ENCODE peak calls at places on chromosomes 1 and 21, in six cellular contexts. One of them, this sample, is unnamed.

GRCh38 chr1:225875044-225875822 is 6.9 kb downstream of the TMEM63A start:
- DNase-seq in mucosa of descending colon: peak
- DNase-seq in ovary: no peak
- DNase-seq in epithelial cell of esophagus: peak
- DNase-seq in HL-60: no peak
- DNase-seq in AG10803: no peak
- DNase-seq in this sample: no peak

GRCh38 chr21:45363921-45364463 is 41.0 kb upstream of the COL18A1 start:
- DNase-seq in mucosa of descending colon: peak
- DNase-seq in ovary: peak
- DNase-seq in epithelial cell of esophagus: peak
- DNase-seq in HL-60: peak
- DNase-seq in AG10803: peak
- DNase-seq in this sample: peak

GRCh38 chr1:158053276-158053675 is 59.8 kb downstream of the KIRREL1 start:
- DNase-seq in mucosa of descending colon: no peak
- DNase-seq in ovary: no peak
- DNase-seq in epithelial cell of esophagus: peak
- DNase-seq in HL-60: no peak
- DNase-seq in AG10803: no peak
- DNase-seq in this sample: no peak

GRCh38 chr1:1325288-1326074 is 879 bp downstream of the CPTP start:
- DNase-seq in mucosa of descending colon: no peak
- DNase-seq in ovary: no peak
- DNase-seq in epithelial cell of esophagus: peak
- DNase-seq in HL-60: no peak
- DNase-seq in AG10803: no peak
- DNase-seq in this sample: no peak

GRCh38 chr1:204196068-204196795 is at the start of gene KISS1:
- DNase-seq in mucosa of descending colon: no peak
- DNase-seq in ovary: peak
- DNase-seq in epithelial cell of esophagus: no peak
- DNase-seq in HL-60: no peak
- DNase-seq in AG10803: no peak
- DNase-seq in this sample: no peak

GRCh38 chr1:222828939-222829338 is 14.1 kb downstream of the DISP1 start:
- DNase-seq in mucosa of descending colon: no peak
- DNase-seq in ovary: no peak
- DNase-seq in epithelial cell of esophagus: no peak
- DNase-seq in HL-60: no peak
- DNase-seq in AG10803: no peak
- DNase-seq in this sample: no peak

GRCh38 chr1:24562625-24563024 is 6.7 kb downstream of the NCMAP start:
- DNase-seq in mucosa of descending colon: peak
- DNase-seq in ovary: peak
- DNase-seq in epithelial cell of esophagus: peak
- DNase-seq in HL-60: no peak
- DNase-seq in AG10803: no peak
- DNase-seq in this sample: no peak

GRCh38 chr1:147545133-147545532 is 3.8 kb downstream of the BCL9 start:
- DNase-seq in mucosa of descending colon: peak
- DNase-seq in ovary: no peak
- DNase-seq in epithelial cell of esophagus: peak
- DNase-seq in HL-60: no peak
- DNase-seq in AG10803: peak
- DNase-seq in this sample: no peak

GRCh38 chr1:21659924-21660326 is 9.2 kb downstream of the RAP1GAP start:
- DNase-seq in mucosa of descending colon: no peak
- DNase-seq in ovary: no peak
- DNase-seq in epithelial cell of esophagus: no peak
- DNase-seq in HL-60: no peak
- DNase-seq in AG10803: no peak
- DNase-seq in this sample: no peak

GRCh38 chr1:170533331-170533730 is 1.4 kb downstream of the GORAB start:
- DNase-seq in mucosa of descending colon: no peak
- DNase-seq in ovary: no peak
- DNase-seq in epithelial cell of esophagus: no peak
- DNase-seq in HL-60: peak
- DNase-seq in AG10803: peak
- DNase-seq in this sample: no peak

GRCh38 chr1:22638476-22639234 is 2.2 kb downstream of the C1QA start:
- DNase-seq in mucosa of descending colon: no peak
- DNase-seq in ovary: no peak
- DNase-seq in epithelial cell of esophagus: no peak
- DNase-seq in HL-60: no peak
- DNase-seq in AG10803: no peak
- DNase-seq in this sample: no peak

GRCh38 chr1:73813726-73814125 is 384.2 kb downstream of the LRRIQ3 start:
- DNase-seq in mucosa of descending colon: no peak
- DNase-seq in ovary: no peak
- DNase-seq in epithelial cell of esophagus: peak
- DNase-seq in HL-60: no peak
- DNase-seq in AG10803: no peak
- DNase-seq in this sample: no peak
- TF ChIP-seq CTCF in mucosa of descending colon: no peak
- TF ChIP-seq CTCF in ovary: no peak
- TF ChIP-seq CTCF in epithelial cell of esophagus: no peak
- TF ChIP-seq CTCF in HL-60: no peak
- TF ChIP-seq CTCF in AG10803: peak
- TF ChIP-seq CTCF in this sample: no peak

GRCh38 chr1:6467224-6467623 is 1.3 kb upstream of the TNFRSF25 start:
- DNase-seq in mucosa of descending colon: no peak
- DNase-seq in ovary: no peak
- DNase-seq in epithelial cell of esophagus: no peak
- DNase-seq in HL-60: no peak
- DNase-seq in AG10803: no peak
- DNase-seq in this sample: no peak

GRCh38 chr1:6465461-6466005 is 440 bp downstream of the TNFRSF25 start:
- DNase-seq in mucosa of descending colon: no peak
- DNase-seq in ovary: no peak
- DNase-seq in epithelial cell of esophagus: no peak
- DNase-seq in HL-60: no peak
- DNase-seq in AG10803: no peak
- DNase-seq in this sample: no peak

GRCh38 chr1:6466751-6467150 is 778 bp upstream of the TNFRSF25 start:
- DNase-seq in mucosa of descending colon: no peak
- DNase-seq in ovary: no peak
- DNase-seq in epithelial cell of esophagus: no peak
- DNase-seq in HL-60: no peak
- DNase-seq in AG10803: no peak
- DNase-seq in this sample: no peak

GRCh38 chr1:6464915-6465314 is 1.1 kb downstream of the TNFRSF25 start:
- DNase-seq in mucosa of descending colon: no peak
- DNase-seq in ovary: no peak
- DNase-seq in epithelial cell of esophagus: no peak
- DNase-seq in HL-60: no peak
- DNase-seq in AG10803: no peak
- DNase-seq in this sample: no peak

GRCh38 chr1:6466023-6466422 is at the start of gene TNFRSF25:
- DNase-seq in mucosa of descending colon: no peak
- DNase-seq in ovary: no peak
- DNase-seq in epithelial cell of esophagus: no peak
- DNase-seq in HL-60: no peak
- DNase-seq in AG10803: no peak
- DNase-seq in this sample: no peak
- H3K4me3 ChIP-seq in mucosa of descending colon: no peak
- H3K4me3 ChIP-seq in ovary: no peak
- H3K4me3 ChIP-seq in epithelial cell of esophagus: no peak
- H3K4me3 ChIP-seq in HL-60: no peak
- H3K4me3 ChIP-seq in AG10803: no peak
- H3K4me3 ChIP-seq in this sample: no peak

DNA sequence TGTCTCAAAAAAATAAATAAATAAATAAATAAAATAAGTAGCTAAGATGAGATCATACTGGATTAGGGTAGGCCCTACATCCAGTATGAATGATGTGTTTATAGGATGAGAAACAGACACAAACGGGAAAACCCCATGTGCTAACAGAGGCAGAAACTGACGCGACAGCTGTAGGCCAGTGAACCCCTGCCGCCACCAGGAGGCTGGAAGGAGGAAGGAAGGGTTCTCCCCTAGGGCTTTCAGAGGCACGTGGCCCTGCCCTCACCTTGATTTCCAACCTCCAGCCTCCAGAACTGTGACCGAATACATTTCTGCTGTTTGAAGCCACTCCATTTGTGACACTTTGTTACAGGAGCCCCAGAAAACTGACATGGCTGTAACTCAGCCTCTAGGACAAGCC is 38.5 kb downstream of the CHD5 start:
- DNase-seq in mucosa of descending colon: peak
- DNase-seq in ovary: no peak
- DNase-seq in epithelial cell of esophagus: peak
- DNase-seq in HL-60: no peak
- DNase-seq in AG10803: no peak
- DNase-seq in this sample: no peak
- TF ChIP-seq CTCF in mucosa of descending colon: no peak
- TF ChIP-seq CTCF in ovary: no peak
- TF ChIP-seq CTCF in epithelial cell of esophagus: peak
- TF ChIP-seq CTCF in HL-60: no peak
- TF ChIP-seq CTCF in AG10803: no peak
- TF ChIP-seq CTCF in this sample: peak

GRCh38 chr1:13703558-13704485 is 3.8 kb downstream of the PRDM2 start:
- DNase-seq in mucosa of descending colon: no peak
- DNase-seq in ovary: no peak
- DNase-seq in epithelial cell of esophagus: no peak
- DNase-seq in HL-60: no peak
- DNase-seq in AG10803: no peak
- DNase-seq in this sample: no peak
- H3K4me3 ChIP-seq in mucosa of descending colon: no peak
- H3K4me3 ChIP-seq in ovary: no peak
- H3K4me3 ChIP-seq in epithelial cell of esophagus: no peak
- H3K4me3 ChIP-seq in HL-60: no peak
- H3K4me3 ChIP-seq in AG10803: no peak
- H3K4me3 ChIP-seq in this sample: peak

GRCh38 chr1:19925342-19926070 is 2.1 kb upstream of the PLA2G2E start:
- DNase-seq in mucosa of descending colon: no peak
- DNase-seq in ovary: no peak
- DNase-seq in epithelial cell of esophagus: peak
- DNase-seq in HL-60: no peak
- DNase-seq in AG10803: no peak
- DNase-seq in this sample: no peak

GRCh38 chr1:19922015-19922688 is 1.3 kb downstream of the PLA2G2E start:
- DNase-seq in mucosa of descending colon: no peak
- DNase-seq in ovary: no peak
- DNase-seq in epithelial cell of esophagus: no peak
- DNase-seq in HL-60: no peak
- DNase-seq in AG10803: no peak
- DNase-seq in this sample: no peak

GRCh38 chr1:19923953-19924346 is 533 bp upstream of the PLA2G2E start:
- DNase-seq in mucosa of descending colon: no peak
- DNase-seq in ovary: no peak
- DNase-seq in epithelial cell of esophagus: no peak
- DNase-seq in HL-60: no peak
- DNase-seq in AG10803: no peak
- DNase-seq in this sample: no peak

GRCh38 chr1:19921310-19921709 is 2.1 kb downstream of the PLA2G2E start:
- DNase-seq in mucosa of descending colon: peak
- DNase-seq in ovary: no peak
- DNase-seq in epithelial cell of esophagus: no peak
- DNase-seq in HL-60: no peak
- DNase-seq in AG10803: no peak
- DNase-seq in this sample: no peak

GRCh38 chr1:19923137-19923952 is at the start of gene PLA2G2E:
- DNase-seq in mucosa of descending colon: no peak
- DNase-seq in ovary: no peak
- DNase-seq in epithelial cell of esophagus: no peak
- DNase-seq in HL-60: no peak
- DNase-seq in AG10803: no peak
- DNase-seq in this sample: no peak
- TF ChIP-seq CTCF in mucosa of descending colon: no peak
- TF ChIP-seq CTCF in ovary: no peak
- TF ChIP-seq CTCF in epithelial cell of esophagus: no peak
- TF ChIP-seq CTCF in HL-60: no peak
- TF ChIP-seq CTCF in AG10803: no peak
- TF ChIP-seq CTCF in this sample: no peak

DNA sequence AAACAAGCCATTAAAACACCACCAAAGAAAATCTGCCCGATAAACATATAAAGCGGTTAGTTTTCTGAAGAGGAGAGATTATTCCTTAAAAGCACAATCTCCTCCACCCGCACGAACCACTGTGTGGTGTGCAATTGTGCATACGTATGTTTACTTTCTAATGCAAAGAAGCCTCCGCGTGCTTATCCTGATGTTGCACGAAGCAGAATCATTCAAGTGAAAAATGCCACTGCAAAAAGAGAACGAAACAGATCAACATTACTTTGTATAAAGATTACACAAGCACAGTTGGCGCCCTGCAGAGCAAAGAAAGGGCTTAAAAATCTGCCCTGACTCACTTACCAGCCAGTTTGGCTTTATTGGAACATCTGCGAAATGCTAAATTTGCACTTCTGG is 166.8 kb downstream of the ZNF281 start:
- DNase-seq in mucosa of descending colon: no peak
- DNase-seq in ovary: no peak
- DNase-seq in epithelial cell of esophagus: peak
- DNase-seq in HL-60: no peak
- DNase-seq in AG10803: peak
- DNase-seq in this sample: no peak
- H3K4me3 ChIP-seq in mucosa of descending colon: no peak
- H3K4me3 ChIP-seq in ovary: no peak
- H3K4me3 ChIP-seq in epithelial cell of esophagus: peak
- H3K4me3 ChIP-seq in HL-60: no peak
- H3K4me3 ChIP-seq in AG10803: peak
- H3K4me3 ChIP-seq in this sample: no peak

DNA sequence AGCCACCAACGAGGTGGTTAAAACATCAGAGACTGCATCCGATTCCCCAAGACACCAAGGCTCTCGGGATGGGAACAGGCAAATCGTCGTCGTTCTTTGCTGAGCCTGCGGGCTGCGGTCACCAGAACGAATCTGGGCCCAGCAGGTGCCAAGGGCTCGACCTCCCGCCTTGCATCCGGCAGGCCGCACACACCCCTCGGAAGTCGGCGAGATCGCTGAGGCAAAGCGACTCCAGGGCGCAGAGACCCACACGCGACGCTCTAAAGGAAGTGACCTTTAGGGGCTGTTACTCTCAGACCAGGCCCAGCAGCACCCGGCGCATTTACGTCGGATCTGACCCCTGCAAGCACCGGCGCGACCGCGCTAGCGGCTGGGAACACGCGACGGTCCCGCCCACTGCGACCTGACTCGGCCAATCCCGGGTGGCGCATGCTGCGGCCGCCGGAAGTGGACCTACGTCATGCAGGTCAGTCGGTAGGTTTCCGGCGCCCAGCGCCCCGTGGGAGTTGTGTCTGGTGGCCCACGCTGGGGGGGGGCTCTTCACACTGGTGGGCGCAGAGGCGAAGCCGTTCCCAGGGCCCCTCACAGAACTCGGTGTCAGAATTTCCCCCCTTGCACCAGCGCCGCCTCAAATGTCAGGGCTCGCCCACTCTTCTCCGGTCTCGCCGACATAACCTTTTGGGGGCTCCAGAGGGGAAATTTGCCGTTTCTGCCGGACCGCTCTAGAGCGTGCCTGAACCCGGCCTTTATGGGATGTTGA is 7.5 kb upstream of the PARK7 start:
- DNase-seq in mucosa of descending colon: peak
- DNase-seq in ovary: peak
- DNase-seq in epithelial cell of esophagus: peak
- DNase-seq in HL-60: peak
- DNase-seq in AG10803: peak
- DNase-seq in this sample: peak
- TF ChIP-seq CTCF in mucosa of descending colon: no peak
- TF ChIP-seq CTCF in ovary: no peak
- TF ChIP-seq CTCF in epithelial cell of esophagus: no peak
- TF ChIP-seq CTCF in HL-60: no peak
- TF ChIP-seq CTCF in AG10803: no peak
- TF ChIP-seq CTCF in this sample: no peak

GRCh38 chr1:41482906-41483895 is 1.3 kb downstream of the EDN2 start:
- DNase-seq in mucosa of descending colon: peak
- DNase-seq in ovary: peak
- DNase-seq in epithelial cell of esophagus: peak
- DNase-seq in HL-60: no peak
- DNase-seq in AG10803: no peak
- DNase-seq in this sample: no peak
- H3K4me3 ChIP-seq in mucosa of descending colon: no peak
- H3K4me3 ChIP-seq in ovary: no peak
- H3K4me3 ChIP-seq in epithelial cell of esophagus: peak
- H3K4me3 ChIP-seq in HL-60: no peak
- H3K4me3 ChIP-seq in AG10803: no peak
- H3K4me3 ChIP-seq in this sample: no peak